ENCODE peak calls at places on chromosomes 1 and 21, in five cellular contexts. One of them, this sample, is unnamed. For H3K27me3, the result is how much of the 10 kb centered on the place peaks cover.

GRCh38 chr21:34640858-34641257 is 25.9 kb upstream of the RCAN1 start:
- DNase-seq in transverse colon: no peak
- DNase-seq in breast epithelium: no peak
- DNase-seq in sigmoid colon: no peak
- DNase-seq in GM23338: no peak
- DNase-seq in this sample: no peak

GRCh38 chr1:5883129-5884048 is 108.8 kb downstream of the NPHP4 start:
- DNase-seq in transverse colon: no peak
- DNase-seq in sigmoid colon: no peak
- DNase-seq in GM23338: no peak
- DNase-seq in breast epithelium: no peak
- DNase-seq in this sample: no peak

GRCh38 chr1:163361123-163361934 is 39.6 kb downstream of the NUF2 start:
- DNase-seq in breast epithelium: no peak
- DNase-seq in GM23338: peak
- DNase-seq in sigmoid colon: no peak
- DNase-seq in transverse colon: no peak
- DNase-seq in this sample: no peak

GRCh38 chr1:248857749-248858095 is 1.2 kb downstream of the ZNF692 start:
- DNase-seq in sigmoid colon: no peak
- DNase-seq in GM23338: no peak
- DNase-seq in transverse colon: no peak
- DNase-seq in breast epithelium: no peak
- DNase-seq in this sample: no peak

GRCh38 chr1:222815367-222815765 is 527 bp downstream of the DISP1 start:
- DNase-seq in GM23338: no peak
- DNase-seq in sigmoid colon: peak
- DNase-seq in transverse colon: peak
- DNase-seq in breast epithelium: peak
- DNase-seq in this sample: no peak

GRCh38 chr1:182446033-182446669 is 3.8 kb upstream of the RGSL1 start:
- DNase-seq in GM23338: peak
- DNase-seq in sigmoid colon: no peak
- DNase-seq in transverse colon: peak
- DNase-seq in breast epithelium: no peak
- DNase-seq in this sample: peak

GRCh38 chr1:53439337-53440207 is 19.6 kb upstream of the DMRTB1 start:
- DNase-seq in sigmoid colon: no peak
- DNase-seq in transverse colon: no peak
- DNase-seq in GM23338: no peak
- DNase-seq in breast epithelium: no peak
- DNase-seq in this sample: no peak

GRCh38 chr1:29121951-29122661 is 1.6 kb downstream of the TMEM200B start:
- DNase-seq in transverse colon: peak
- DNase-seq in sigmoid colon: peak
- DNase-seq in breast epithelium: no peak
- DNase-seq in GM23338: peak
- DNase-seq in this sample: no peak

GRCh38 chr1:108512239-108513071 is 47.4 kb upstream of the EEIG2 start:
- DNase-seq in sigmoid colon: no peak
- DNase-seq in GM23338: peak
- DNase-seq in transverse colon: no peak
- DNase-seq in breast epithelium: no peak
- DNase-seq in this sample: no peak

GRCh38 chr1:18946550-18947381 is 9.7 kb downstream of the IFFO2 start:
- DNase-seq in transverse colon: no peak
- DNase-seq in breast epithelium: no peak
- DNase-seq in GM23338: no peak
- DNase-seq in sigmoid colon: no peak
- DNase-seq in this sample: no peak

GRCh38 chr1:114462341-114462740 is 48.7 kb downstream of the TRIM33 start:
- DNase-seq in transverse colon: no peak
- DNase-seq in breast epithelium: no peak
- DNase-seq in GM23338: no peak
- DNase-seq in sigmoid colon: no peak
- DNase-seq in this sample: no peak

GRCh38 chr1:10208537-10208936 is 1.8 kb upstream of the KIF1B start:
- DNase-seq in transverse colon: no peak
- DNase-seq in sigmoid colon: no peak
- DNase-seq in GM23338: no peak
- DNase-seq in breast epithelium: no peak
- DNase-seq in this sample: peak

GRCh38 chr1:235442788-235443429 is 61.3 kb downstream of the B3GALNT2 start:
- DNase-seq in GM23338: no peak
- DNase-seq in transverse colon: no peak
- DNase-seq in sigmoid colon: no peak
- DNase-seq in breast epithelium: no peak
- DNase-seq in this sample: no peak

GRCh38 chr1:183090386-183091006 is 67.3 kb downstream of the LAMC1 start:
- DNase-seq in GM23338: no peak
- DNase-seq in breast epithelium: no peak
- DNase-seq in transverse colon: peak
- DNase-seq in sigmoid colon: peak
- DNase-seq in this sample: no peak

GRCh38 chr1:182229907-182230522 is 161.6 kb downstream of the GLUL start:
- DNase-seq in sigmoid colon: no peak
- DNase-seq in transverse colon: no peak
- DNase-seq in breast epithelium: no peak
- DNase-seq in GM23338: peak
- DNase-seq in this sample: no peak

GRCh38 chr1:19695772-19696171 is 31.1 kb downstream of the HTR6 start:
- DNase-seq in GM23338: no peak
- DNase-seq in sigmoid colon: no peak
- DNase-seq in transverse colon: no peak
- DNase-seq in breast epithelium: no peak
- DNase-seq in this sample: no peak

GRCh38 chr1:38919075-38919474 is 22.6 kb downstream of the RHBDL2 start:
- DNase-seq in sigmoid colon: no peak
- DNase-seq in GM23338: no peak
- DNase-seq in transverse colon: no peak
- DNase-seq in breast epithelium: no peak
- DNase-seq in this sample: no peak

GRCh38 chr1:91894036-91894761 is 8.2 kb upstream of the TGFBR3 start:
- DNase-seq in sigmoid colon: no peak
- DNase-seq in transverse colon: no peak
- DNase-seq in breast epithelium: no peak
- DNase-seq in GM23338: no peak
- DNase-seq in this sample: no peak

GRCh38 chr1:91885716-91886506 is at the start of gene TGFBR3:
- DNase-seq in sigmoid colon: peak
- DNase-seq in breast epithelium: peak
- DNase-seq in GM23338: peak
- DNase-seq in transverse colon: peak
- DNase-seq in this sample: peak

GRCh38 chr1:91891486-91891885 is 5.5 kb upstream of the TGFBR3 start:
- DNase-seq in GM23338: no peak
- DNase-seq in sigmoid colon: no peak
- DNase-seq in transverse colon: no peak
- DNase-seq in breast epithelium: no peak
- DNase-seq in this sample: no peak

GRCh38 chr1:91891969-91892368 is 6.0 kb upstream of the TGFBR3 start:
- DNase-seq in GM23338: peak
- DNase-seq in breast epithelium: no peak
- DNase-seq in sigmoid colon: no peak
- DNase-seq in transverse colon: no peak
- DNase-seq in this sample: no peak

DNA sequence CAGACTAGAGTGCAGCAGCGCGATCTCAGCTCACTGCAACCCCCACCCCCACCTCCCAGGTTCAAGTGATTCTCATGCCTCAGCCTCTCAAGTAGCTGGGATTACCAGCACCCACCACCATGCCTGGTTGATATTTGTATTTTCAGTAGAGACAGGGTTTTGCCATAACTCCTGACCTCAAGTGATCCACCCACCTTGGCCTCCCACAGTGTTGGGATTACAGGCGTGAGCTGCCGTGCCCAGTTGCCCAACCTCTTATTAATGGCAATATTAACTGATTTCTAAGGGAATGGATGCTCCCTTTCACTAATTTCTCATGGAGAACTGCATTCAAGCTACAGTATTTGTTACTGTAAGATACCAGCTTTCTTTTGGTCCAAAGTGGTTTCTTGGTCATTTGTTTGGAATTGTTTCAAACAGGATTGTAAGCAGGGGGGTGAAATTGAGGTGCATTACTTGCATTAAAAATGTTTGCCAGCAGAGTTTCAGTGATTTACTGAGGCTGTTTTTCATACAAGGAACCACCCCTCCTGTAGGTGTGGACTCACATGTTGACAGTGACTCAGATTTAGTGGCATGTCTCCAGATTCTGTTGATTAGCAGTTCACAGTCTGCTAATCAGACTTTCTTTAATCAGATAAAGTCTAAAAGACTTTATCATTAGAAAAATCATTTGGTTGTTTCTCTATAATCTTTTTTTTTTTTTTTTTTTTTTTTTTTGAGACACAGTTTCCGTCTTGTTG is 3.9 kb upstream of the TGFBR3 start:
- DNase-seq in transverse colon: no peak
- DNase-seq in breast epithelium: no peak
- DNase-seq in sigmoid colon: no peak
- DNase-seq in GM23338: no peak
- DNase-seq in this sample: no peak
- TF ChIP-seq POLR2AphosphoS5 in transverse colon: no peak
- TF ChIP-seq POLR2AphosphoS5 in breast epithelium: no peak
- TF ChIP-seq POLR2AphosphoS5 in sigmoid colon: no peak
- TF ChIP-seq POLR2AphosphoS5 in GM23338: no peak
- TF ChIP-seq POLR2AphosphoS5 in this sample: no peak

GRCh38 chr1:22555386-22555656 is 8.0 kb upstream of the EPHA8 start:
- DNase-seq in transverse colon: no peak
- DNase-seq in breast epithelium: no peak
- DNase-seq in sigmoid colon: no peak
- DNase-seq in GM23338: no peak
- DNase-seq in this sample: no peak
- H3K27me3 ChIP-seq in transverse colon: under half
- H3K27me3 ChIP-seq in breast epithelium: under half
- H3K27me3 ChIP-seq in sigmoid colon: under half
- H3K27me3 ChIP-seq in GM23338: under half
- H3K27me3 ChIP-seq in this sample: under half

GRCh38 chr1:44802306-44803061 is 2.3 kb downstream of the PLK3 start:
- DNase-seq in GM23338: no peak
- DNase-seq in breast epithelium: no peak
- DNase-seq in transverse colon: no peak
- DNase-seq in sigmoid colon: no peak
- DNase-seq in this sample: no peak
- TF ChIP-seq POLR2AphosphoS5 in GM23338: no peak
- TF ChIP-seq POLR2AphosphoS5 in breast epithelium: no peak
- TF ChIP-seq POLR2AphosphoS5 in transverse colon: no peak
- TF ChIP-seq POLR2AphosphoS5 in sigmoid colon: no peak
- TF ChIP-seq POLR2AphosphoS5 in this sample: no peak

GRCh38 chr1:17610085-17610484 is 70.6 kb downstream of the ARHGEF10L start:
- DNase-seq in sigmoid colon: no peak
- DNase-seq in GM23338: no peak
- DNase-seq in breast epithelium: no peak
- DNase-seq in transverse colon: no peak
- DNase-seq in this sample: no peak
- H3K27me3 ChIP-seq in sigmoid colon: under half
- H3K27me3 ChIP-seq in GM23338: under half
- H3K27me3 ChIP-seq in breast epithelium: under half
- H3K27me3 ChIP-seq in transverse colon: under half
- H3K27me3 ChIP-seq in this sample: under half

GRCh38 chr1:112674440-112674985 is at the start of gene MOV10:
- DNase-seq in breast epithelium: peak
- DNase-seq in sigmoid colon: peak
- DNase-seq in GM23338: peak
- DNase-seq in transverse colon: peak
- DNase-seq in this sample: peak

GRCh38 chr1:112673589-112674439 is 645 bp upstream of the MOV10 start:
- DNase-seq in transverse colon: no peak
- DNase-seq in sigmoid colon: no peak
- DNase-seq in breast epithelium: peak
- DNase-seq in GM23338: peak
- DNase-seq in this sample: peak

GRCh38 chr1:112676543-112676942 is 2.1 kb downstream of the MOV10 start:
- DNase-seq in transverse colon: no peak
- DNase-seq in sigmoid colon: no peak
- DNase-seq in breast epithelium: no peak
- DNase-seq in GM23338: no peak
- DNase-seq in this sample: no peak

GRCh38 chr1:112675728-112676381 is 1.4 kb downstream of the MOV10 start:
- DNase-seq in breast epithelium: no peak
- DNase-seq in GM23338: no peak
- DNase-seq in sigmoid colon: no peak
- DNase-seq in transverse colon: no peak
- DNase-seq in this sample: no peak

GRCh38 chr1:112674986-112675727 is 698 bp downstream of the MOV10 start:
- DNase-seq in transverse colon: peak
- DNase-seq in GM23338: peak
- DNase-seq in breast epithelium: no peak
- DNase-seq in sigmoid colon: peak
- DNase-seq in this sample: no peak
- TF ChIP-seq POLR2AphosphoS5 in transverse colon: no peak
- TF ChIP-seq POLR2AphosphoS5 in GM23338: no peak
- TF ChIP-seq POLR2AphosphoS5 in breast epithelium: no peak
- TF ChIP-seq POLR2AphosphoS5 in sigmoid colon: no peak
- TF ChIP-seq POLR2AphosphoS5 in this sample: no peak

DNA sequence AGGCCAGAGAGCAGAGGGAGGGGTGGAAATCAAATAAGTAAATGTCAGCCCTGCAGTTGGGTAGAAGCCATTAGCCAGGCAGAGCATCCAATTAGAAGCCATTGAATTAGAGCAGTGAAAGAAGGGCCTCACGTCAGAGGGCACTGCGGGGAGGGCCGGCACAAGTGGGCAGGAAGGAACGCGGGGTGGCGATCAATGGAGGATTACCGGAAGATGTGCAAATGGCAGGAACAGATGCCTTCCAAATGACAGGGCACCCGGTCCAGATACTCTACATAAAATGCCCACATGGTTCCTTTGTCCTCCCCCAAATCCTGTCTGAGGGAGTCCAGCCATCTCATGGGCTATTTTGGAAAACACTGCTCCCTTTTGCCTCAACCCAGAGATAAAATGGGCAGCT is 3.4 kb upstream of the KLHDC8A start:
- DNase-seq in breast epithelium: no peak
- DNase-seq in transverse colon: no peak
- DNase-seq in GM23338: no peak
- DNase-seq in sigmoid colon: no peak
- DNase-seq in this sample: no peak
- H3K27me3 ChIP-seq in breast epithelium: under half
- H3K27me3 ChIP-seq in transverse colon: under half
- H3K27me3 ChIP-seq in GM23338: under half
- H3K27me3 ChIP-seq in sigmoid colon: under half
- H3K27me3 ChIP-seq in this sample: under half

This sample was measured in HL-60.